ENCODE peak calls at places on chromosomes 1 and 21, in nine cellular contexts. L is neural crest cell; V is cardiac muscle cell; S is dorsolateral prefrontal cortex; F is fibroblast of lung; U is heart right ventricle; I is pancreas; W is GM12865; Z is activated CD8-positive, alpha-beta T cell treated with anti-CD3 and anti-CD28 coated beads for 36 hours. N is an unnamed sample.

GRCh38 chr21:37032877-37033471 is 26.5 kb downstream of the RIPPLY3 start:
- DNase-seq in L (no peak), V (no peak), S (no peak), F (peak), U (no peak), I (no peak), W (no peak), Z (peak), N (peak)

GRCh38 chr1:109669246-109669948 is 1.5 kb downstream of the GSTM2 start:
- DNase-seq in L (no peak), V (no peak), S (no peak), F (no peak), U (no peak), I (no peak), W (no peak), Z (peak), N (no peak)

GRCh38 chr21:26709090-26709489 is 136.0 kb upstream of the CYYR1 start:
- DNase-seq in L (no peak), V (no peak), S (no peak), F (no peak), U (no peak), I (no peak), W (no peak), Z (no peak), N (peak)

GRCh38 chr1:46394108-46394871 is at the start of gene FAAH:
- DNase-seq in L (peak), V (peak), S (peak), F (peak), U (peak), I (peak), W (no peak), Z (peak), N (peak)

GRCh38 chr1:102550729-102551384 is 554.1 kb upstream of the OLFM3 start:
- DNase-seq in L (no peak), V (peak), S (no peak), F (no peak), U (no peak), I (no peak), W (peak), Z (peak), N (peak)

GRCh38 chr1:211493865-211494653 is 2.1 kb upstream of the RD3 start:
- DNase-seq in L (no peak), V (no peak), S (no peak), F (no peak), U (no peak), I (no peak), W (no peak), Z (no peak), N (no peak)

GRCh38 chr1:62784509-62785365 is 805 bp downstream of the ATG4C start:
- DNase-seq in L (no peak), V (no peak), S (no peak), F (peak), U (no peak), I (no peak), W (peak), Z (peak), N (peak)

GRCh38 chr1:26220199-26220912 is 13.6 kb upstream of the CEP85 start:
- DNase-seq in L (no peak), V (no peak), S (no peak), F (no peak), U (no peak), I (no peak), W (no peak), Z (no peak), N (no peak)

GRCh38 chr1:174791863-174792262 is 207.9 kb upstream of the CACYBP start:
- DNase-seq in L (no peak), V (no peak), S (no peak), F (no peak), U (no peak), I (no peak), W (no peak), Z (no peak), N (no peak)

GRCh38 chr1:67771776-67772175 is 61.5 kb downstream of the GNG12 start:
- DNase-seq in L (no peak), V (no peak), S (no peak), F (no peak), U (no peak), I (no peak), W (no peak), Z (no peak), N (no peak)

GRCh38 chr1:186950547-186950946 is 121.8 kb downstream of the PLA2G4A start:
- DNase-seq in L (no peak), V (no peak), S (no peak), F (no peak), U (no peak), I (no peak), W (no peak), Z (no peak), N (peak)

DNA sequence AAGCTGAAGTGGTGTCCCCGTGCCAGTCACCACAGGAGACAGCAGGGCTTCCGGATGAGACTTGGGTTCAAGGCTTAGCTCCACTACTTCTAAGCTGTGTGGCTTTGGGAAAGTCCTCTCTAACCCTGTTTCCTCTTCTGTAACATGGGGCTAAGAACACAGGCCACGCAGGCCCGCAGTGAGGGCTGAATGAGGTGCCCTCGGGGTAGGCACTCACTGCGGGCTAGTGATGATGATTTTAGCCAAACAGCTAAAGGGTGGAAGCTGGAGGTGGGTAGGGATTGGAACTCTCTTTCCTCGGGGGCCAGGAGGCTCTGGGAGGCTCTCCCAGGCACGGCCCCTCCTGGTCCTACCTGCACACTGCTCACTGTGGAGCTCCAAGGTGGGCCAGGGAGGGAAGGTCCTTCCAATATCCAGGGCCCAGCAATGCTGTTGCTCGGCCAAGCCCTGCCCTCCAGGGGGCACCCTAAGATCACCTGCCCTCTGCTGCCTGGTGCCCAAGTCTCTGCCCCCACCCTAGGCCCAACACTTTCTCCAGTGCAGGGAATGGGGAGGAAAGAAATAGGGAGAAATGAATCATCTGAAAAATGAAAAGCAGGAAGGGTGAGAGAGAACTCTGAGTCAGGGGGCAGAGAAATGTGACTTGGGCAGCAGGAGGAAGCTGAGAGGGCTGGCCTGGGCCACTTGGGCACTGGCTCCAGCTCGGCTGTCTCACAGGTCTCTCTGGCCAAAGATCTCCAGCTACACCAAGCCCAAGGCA is 19.2 kb upstream of the EVA1B start:
- DNase-seq in L (no peak), V (no peak), S (no peak), F (peak), U (peak), I (no peak), W (peak), Z (peak), N (peak)
- TF ChIP-seq CTCF in L (peak), V (peak), S (peak), F (peak), U (peak), I (no peak), W (peak), Z (peak), N (peak)

GRCh38 chr1:44806025-44806703 is 987 bp downstream of the DYNLT4 start:
- DNase-seq in L (no peak), V (no peak), S (peak), F (no peak), U (no peak), I (peak), W (no peak), Z (no peak), N (no peak)
- TF ChIP-seq CTCF in L (no peak), V (no peak), S (no peak), F (no peak), U (no peak), I (no peak), W (no peak), Z (no peak), N (no peak)

DNA sequence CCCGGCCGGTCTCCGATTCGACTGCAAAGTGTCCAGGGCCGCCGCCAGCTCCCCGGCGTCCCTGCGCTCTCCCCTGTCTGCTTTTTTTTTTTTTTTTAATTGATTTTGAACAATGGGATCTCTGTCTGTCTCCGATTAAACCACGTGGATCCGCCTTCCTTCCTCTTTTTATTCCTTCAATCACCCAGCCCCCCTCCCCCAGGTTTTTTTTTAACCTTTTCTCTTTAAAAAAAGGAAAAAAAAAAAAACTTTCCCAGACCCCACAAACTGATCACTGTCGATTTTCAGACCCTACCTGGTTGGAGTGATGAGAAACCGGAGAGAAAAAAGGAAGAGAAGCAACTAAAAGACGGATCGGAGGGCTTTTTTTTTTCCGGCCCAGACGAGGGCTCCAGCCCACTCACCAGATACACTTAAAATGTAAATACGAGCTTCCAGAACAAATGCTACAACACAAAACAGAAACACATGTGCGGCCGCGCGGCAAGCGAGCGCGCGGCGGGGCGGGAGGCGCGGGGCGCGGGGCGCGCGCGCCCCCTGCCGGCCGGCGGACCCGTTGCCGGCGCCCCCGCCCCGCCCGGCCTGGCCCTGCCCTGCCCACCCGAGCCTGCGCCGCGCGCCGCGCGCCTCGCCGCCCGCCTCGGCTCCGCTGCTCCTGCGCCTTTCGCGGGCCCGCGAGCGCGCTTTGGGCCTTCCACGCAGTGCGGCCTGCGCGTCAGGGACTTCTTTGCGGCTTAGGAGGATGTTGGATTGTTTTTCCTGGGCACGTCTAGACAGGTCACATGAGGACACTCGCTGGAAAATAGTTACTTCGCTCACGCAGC is at the start of gene RCC2:
- DNase-seq in L (peak), V (peak), S (peak), F (peak), U (peak), I (peak), W (peak), Z (peak), N (peak)
- TF ChIP-seq CTCF in L (peak), V (no peak), S (no peak), F (no peak), U (no peak), I (no peak), W (peak), Z (no peak), N (no peak)

DNA sequence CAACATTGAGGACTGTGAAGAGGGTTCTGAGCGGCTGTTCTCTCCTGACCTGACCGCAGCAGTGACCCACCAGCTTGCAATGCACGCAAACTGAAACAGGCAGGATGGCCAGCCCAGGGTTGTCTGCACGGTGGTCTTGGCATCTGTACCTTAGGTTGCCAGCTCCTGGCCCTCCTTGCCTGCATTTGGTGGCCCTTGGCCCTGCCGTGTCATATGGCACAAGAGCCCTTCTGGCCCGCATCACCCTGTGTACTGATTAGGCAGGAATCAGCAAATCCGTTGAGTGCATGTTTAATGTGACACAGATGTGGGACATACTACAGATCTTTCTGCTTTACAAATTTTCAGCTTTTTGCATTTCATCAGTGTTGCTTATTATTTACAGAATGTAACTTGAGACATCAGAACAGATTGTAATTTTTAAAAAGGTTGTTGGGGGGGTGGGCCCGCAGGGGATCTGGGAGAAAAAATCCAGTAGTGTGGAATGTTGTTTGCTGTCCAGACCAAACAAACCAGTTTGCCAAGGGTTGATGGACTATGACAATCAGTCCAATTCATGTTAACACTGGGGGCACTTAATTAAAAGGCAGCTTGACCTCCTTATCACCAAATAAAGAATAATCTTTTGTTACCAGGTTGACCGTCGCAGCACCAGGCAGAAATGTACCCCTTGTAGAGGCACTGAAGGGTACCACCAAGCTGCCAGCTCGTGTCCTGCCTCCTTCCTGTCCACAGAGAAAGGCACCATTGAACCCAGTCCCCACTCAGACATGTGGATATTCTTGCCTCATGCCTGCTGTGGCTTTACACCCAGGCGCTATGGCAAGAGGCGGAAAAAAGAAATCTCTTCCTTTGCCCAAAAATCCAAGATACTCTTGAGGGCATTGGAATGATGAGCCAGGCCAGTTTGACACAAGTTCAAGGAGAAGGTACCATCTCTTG is 132.5 kb downstream of the DHRS3 start:
- DNase-seq in L (no peak), V (no peak), S (no peak), F (peak), U (no peak), I (no peak), W (no peak), Z (no peak), N (no peak)
- TF ChIP-seq CTCF in L (no peak), V (no peak), S (no peak), F (no peak), U (no peak), I (no peak), W (no peak), Z (no peak), N (no peak)

GRCh38 chr1:73205294-73205973 is 923.1 kb upstream of the NEGR1 start:
- DNase-seq in L (no peak), V (peak), S (no peak), F (no peak), U (no peak), I (no peak), W (peak), Z (no peak), N (no peak)
- TF ChIP-seq CTCF in L (peak), V (no peak), S (no peak), F (no peak), U (no peak), I (no peak), W (peak), Z (no peak), N (no peak)

GRCh38 chr1:11685210-11685752 is 4.3 kb upstream of the MAD2L2 start:
- DNase-seq in L (no peak), V (no peak), S (no peak), F (no peak), U (no peak), I (no peak), W (no peak), Z (no peak), N (no peak)
- TF ChIP-seq CTCF in L (no peak), V (no peak), S (no peak), F (no peak), U (no peak), I (no peak), W (no peak), Z (no peak), N (no peak)

DNA sequence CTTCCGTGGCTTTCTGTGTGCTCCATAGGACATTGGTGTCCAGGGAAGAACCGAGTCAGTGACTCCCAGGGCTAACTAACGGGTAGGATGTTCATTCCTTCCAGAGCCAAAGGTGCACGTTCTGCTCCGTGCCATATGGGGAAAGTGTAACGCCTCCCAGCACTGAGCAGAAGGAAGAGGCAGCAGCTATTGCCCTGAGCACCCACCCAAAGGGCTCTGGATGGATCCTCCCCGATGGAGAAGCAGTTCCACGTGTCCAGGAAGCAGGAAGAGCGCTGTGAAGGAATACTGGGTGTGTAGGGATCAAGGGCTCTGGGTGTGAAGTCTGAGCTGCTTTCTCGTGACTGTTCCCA is 3.8 kb upstream of the GABRD start:
- DNase-seq in L (no peak), V (no peak), S (no peak), F (no peak), U (no peak), I (no peak), W (no peak), Z (no peak), N (no peak)
- TF ChIP-seq CTCF in L (no peak), V (no peak), S (no peak), F (no peak), U (no peak), I (no peak), W (no peak), Z (no peak), N (no peak)

GRCh38 chr1:169701261-169701802 is 10.1 kb downstream of the SELL start:
- DNase-seq in L (no peak), V (no peak), S (no peak), F (no peak), U (no peak), I (no peak), W (no peak), Z (no peak), N (no peak)
- TF ChIP-seq CTCF in L (no peak), V (no peak), S (no peak), F (no peak), U (no peak), I (no peak), W (no peak), Z (no peak), N (no peak)

DNA sequence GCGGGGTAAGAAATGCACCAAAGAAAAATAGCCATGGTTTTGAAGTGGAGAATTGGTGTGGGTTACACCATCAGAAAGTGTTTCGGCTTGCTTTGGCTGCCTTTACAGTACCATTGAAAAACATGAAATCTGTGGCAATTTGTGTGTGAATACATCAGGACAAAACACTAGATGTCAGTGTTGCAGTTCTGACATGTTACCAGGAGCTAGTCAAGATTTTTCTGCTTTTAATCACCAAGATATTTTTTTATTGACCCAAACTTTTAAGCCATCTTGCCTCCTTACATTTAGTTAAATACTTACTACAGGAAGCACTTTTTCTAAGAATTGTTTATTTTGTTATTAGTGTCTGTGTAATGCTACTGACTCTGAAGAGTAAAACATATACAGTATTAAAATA is 14.3 kb downstream of the RRP15 start:
- DNase-seq in L (no peak), V (peak), S (no peak), F (peak), U (no peak), I (no peak), W (peak), Z (no peak), N (peak)
- TF ChIP-seq CTCF in L (peak), V (peak), S (peak), F (peak), U (peak), I (peak), W (peak), Z (no peak), N (peak)

GRCh38 chr1:94701796-94702439 is 118.2 kb upstream of the SLC44A3 start:
- DNase-seq in L (no peak), V (no peak), S (no peak), F (no peak), U (no peak), I (no peak), W (peak), Z (no peak), N (no peak)
- TF ChIP-seq CTCF in L (no peak), V (no peak), S (no peak), F (no peak), U (no peak), I (no peak), W (no peak), Z (no peak), N (no peak)

N was measured in cardiac fibroblast.